ENCODE peak calls at places on chromosomes 7 and 10, in five cellular contexts. One of them, this sample, is unnamed.

GRCh38 chr7:74006032-74006431 is 21.9 kb upstream of the ELN start:
- DNase-seq in epithelial cell of esophagus: no peak
- DNase-seq in lower leg skin: no peak
- DNase-seq in astrocyte of the spinal cord: no peak
- DNase-seq in H9: no peak
- DNase-seq in this sample: no peak

GRCh38 chr7:80127412-80128150 is 7.0 kb upstream of the GNAI1 start:
- DNase-seq in epithelial cell of esophagus: no peak
- DNase-seq in lower leg skin: no peak
- DNase-seq in astrocyte of the spinal cord: no peak
- DNase-seq in H9: peak
- DNase-seq in this sample: no peak

GRCh38 chr7:157780721-157781120 is 443.9 kb downstream of the DNAJB6 start:
- DNase-seq in epithelial cell of esophagus: no peak
- DNase-seq in lower leg skin: no peak
- DNase-seq in astrocyte of the spinal cord: no peak
- DNase-seq in H9: no peak
- DNase-seq in this sample: no peak

GRCh38 chr10:97608991-97609561 is 19.6 kb downstream of the C10orf62 start:
- DNase-seq in epithelial cell of esophagus: peak
- DNase-seq in lower leg skin: peak
- DNase-seq in astrocyte of the spinal cord: no peak
- DNase-seq in H9: no peak
- DNase-seq in this sample: peak

GRCh38 chr7:54788664-54789063 is 29.7 kb upstream of the SEC61G start:
- DNase-seq in epithelial cell of esophagus: peak
- DNase-seq in lower leg skin: no peak
- DNase-seq in astrocyte of the spinal cord: peak
- DNase-seq in H9: peak
- DNase-seq in this sample: peak

GRCh38 chr7:114255404-114255841 is 159.2 kb upstream of the FOXP2 start:
- DNase-seq in epithelial cell of esophagus: no peak
- DNase-seq in lower leg skin: no peak
- DNase-seq in astrocyte of the spinal cord: no peak
- DNase-seq in H9: no peak
- DNase-seq in this sample: no peak

GRCh38 chr7:19754521-19755116 is 18.8 kb downstream of the TMEM196 start:
- DNase-seq in epithelial cell of esophagus: peak
- DNase-seq in lower leg skin: no peak
- DNase-seq in astrocyte of the spinal cord: peak
- DNase-seq in H9: no peak
- DNase-seq in this sample: peak

GRCh38 chr10:7789390-7789789 is 1.4 kb downstream of the ATP5F1C start:
- DNase-seq in epithelial cell of esophagus: peak
- DNase-seq in lower leg skin: no peak
- DNase-seq in astrocyte of the spinal cord: peak
- DNase-seq in H9: no peak
- DNase-seq in this sample: peak

GRCh38 chr7:150580615-150580986 is 13.4 kb downstream of the GIMAP4 start:
- DNase-seq in epithelial cell of esophagus: no peak
- DNase-seq in lower leg skin: no peak
- DNase-seq in astrocyte of the spinal cord: no peak
- DNase-seq in H9: no peak
- DNase-seq in this sample: no peak

GRCh38 chr7:43572516-43573049 is 10.3 kb upstream of the STK17A start:
- DNase-seq in epithelial cell of esophagus: peak
- DNase-seq in lower leg skin: no peak
- DNase-seq in astrocyte of the spinal cord: peak
- DNase-seq in H9: no peak
- DNase-seq in this sample: peak

GRCh38 chr10:131901181-131901829 is 497 bp downstream of the PPP2R2D start:
- DNase-seq in epithelial cell of esophagus: peak
- DNase-seq in lower leg skin: peak
- DNase-seq in astrocyte of the spinal cord: peak
- DNase-seq in H9: no peak
- DNase-seq in this sample: no peak

GRCh38 chr10:36373424-36374096 is 731.5 kb upstream of the FZD8 start:
- DNase-seq in epithelial cell of esophagus: no peak
- DNase-seq in lower leg skin: no peak
- DNase-seq in astrocyte of the spinal cord: no peak
- DNase-seq in H9: peak
- DNase-seq in this sample: no peak

GRCh38 chr7:1915326-1915725 is 245.2 kb downstream of the ELFN1 start:
- DNase-seq in epithelial cell of esophagus: no peak
- DNase-seq in lower leg skin: no peak
- DNase-seq in astrocyte of the spinal cord: no peak
- DNase-seq in H9: no peak
- DNase-seq in this sample: no peak

GRCh38 chr7:7868245-7868899 is 100.2 kb upstream of the GLCCI1 start:
- DNase-seq in epithelial cell of esophagus: no peak
- DNase-seq in lower leg skin: no peak
- DNase-seq in astrocyte of the spinal cord: no peak
- DNase-seq in H9: no peak
- DNase-seq in this sample: no peak

GRCh38 chr10:15439381-15439837 is 68.3 kb upstream of the FAM171A1 start:
- DNase-seq in epithelial cell of esophagus: peak
- DNase-seq in lower leg skin: no peak
- DNase-seq in astrocyte of the spinal cord: peak
- DNase-seq in H9: peak
- DNase-seq in this sample: no peak